ENCODE peak calls at places on chromosome 15, in four cellular contexts. R is cardiac muscle cell, B is astrocyte of the spinal cord, H is NCI-H1092. L is an unnamed sample.

GRCh38 chr15:31321418-31321817 is 5.2 kb upstream of the KLF13 start:
- DNase-seq in R (no peak), B (no peak), H (no peak), L (no peak)

GRCh38 chr15:73851679-73852078 is 21.7 kb upstream of the TBC1D21 start:
- DNase-seq in H (no peak), R (peak; percentile 88), B (peak; percentile 65), L (peak; percentile 89)

GRCh38 chr15:37824717-37825382 is 109.6 kb upstream of the TMCO5A start:
- DNase-seq in B (peak; percentile 96), H (no peak), R (no peak), L (no peak)

GRCh38 chr15:47673343-47673761 is 44.0 kb upstream of the SEMA6D start:
- DNase-seq in B (no peak), H (no peak), R (peak; percentile 15), L (no peak)

GRCh38 chr15:71294636-71295241 is 179.5 kb downstream of the THSD4 start:
- DNase-seq in B (peak; percentile 94), R (no peak), H (no peak), L (no peak)

GRCh38 chr15:51809457-51809856 is 20.0 kb upstream of the TMOD3 start:
- DNase-seq in H (no peak), B (no peak), R (no peak), L (no peak)

GRCh38 chr15:66276546-66276945 is 16.8 kb upstream of the DIS3L start:
- DNase-seq in H (no peak), B (no peak), R (no peak), L (no peak)

GRCh38 chr15:100544290-100544945 is 15.7 kb upstream of the CERS3 start:
- DNase-seq in B (no peak), R (no peak), H (no peak), L (no peak)

GRCh38 chr15:56964182-56964581 is 45.7 kb downstream of the TCF12 start:
- DNase-seq in B (peak; percentile 30), R (no peak), H (no peak), L (no peak)

GRCh38 chr15:57259511-57260143 is 116.7 kb upstream of the CGNL1 start:
- DNase-seq in R (peak; percentile 43), H (peak; percentile 96), B (peak; percentile 17), L (peak; percentile 38)

GRCh38 chr15:82315519-82316246 is 33.6 kb downstream of the GOLGA6L10 start:
- DNase-seq in B (no peak), H (no peak), R (no peak), L (no peak)

GRCh38 chr15:66677336-66677735 is 24.7 kb upstream of the SMAD6 start:
- DNase-seq in H (no peak), B (no peak), R (no peak), L (no peak)

GRCh38 chr15:90701048-90701447 is 16.1 kb upstream of the BLM start:
- DNase-seq in B (no peak), H (no peak), R (no peak), L (no peak)

GRCh38 chr15:40244961-40245523 is 6.2 kb downstream of the PAK6 start:
- DNase-seq in H (no peak), B (no peak), R (no peak), L (no peak)

GRCh38 chr15:63531586-63531985 is 27.2 kb downstream of the USP3 start:
- DNase-seq in R (no peak), H (no peak), B (no peak), L (no peak)

GRCh38 chr15:31393441-31394091 is 66.9 kb downstream of the KLF13 start:
- DNase-seq in R (no peak), H (no peak), B (peak; percentile 35), L (no peak)

GRCh38 chr15:92625297-92625980 is 30.1 kb downstream of the FAM174B start:
- DNase-seq in B (peak; percentile 86), H (no peak), R (no peak), L (no peak)

GRCh38 chr15:68229386-68230156 is at the start of gene CLN6:
- DNase-seq in B (peak; percentile 75), H (peak; percentile 60), R (peak; percentile 90), L (peak; percentile 89)

GRCh38 chr15:68666812-68667450 is 88.1 kb downstream of the CORO2B start:
- DNase-seq in R (no peak), H (no peak), B (no peak), L (no peak)

L was measured in nephron progenitor cell.